ENCODE peak calls at places on chromosomes 16 and 17, in six cellular contexts. A is psoas muscle, R is neural crest cell, J is AG04450, F is fibroblast of pulmonary artery, O is WTC11. E is an unnamed sample.

GRCh38 chr17:40071720-40072480 is 9.1 kb downstream of the THRA start:
- DNase-seq in A (peak), R (no peak), J (no peak), F (peak), O (no peak), E (no peak)

GRCh38 chr17:43878260-43879082 is 28.9 kb downstream of the MPP2 start:
- DNase-seq in A (peak), R (peak), J (peak), F (peak), O (peak), E (peak)

GRCh38 chr16:79882292-79882995 is 281.9 kb upstream of the MAF start:
- DNase-seq in A (no peak), R (no peak), J (no peak), F (no peak), O (no peak), E (no peak)

GRCh38 chr17:46733837-46734516 is 84.5 kb downstream of the WNT3 start:
- DNase-seq in A (no peak), R (no peak), J (no peak), F (peak), O (no peak), E (peak)

GRCh38 chr16:55703003-55704001 is 47.5 kb downstream of the SLC6A2 start:
- DNase-seq in A (no peak), R (peak), J (peak), F (peak), O (no peak), E (peak)

GRCh38 chr17:75689441-75689873 is 22.3 kb downstream of the SAP30BP start:
- DNase-seq in A (no peak), R (no peak), J (no peak), F (no peak), O (no peak), E (peak)

GRCh38 chr16:53664724-53665345 is 38.8 kb downstream of the RPGRIP1L start:
- DNase-seq in A (no peak), R (no peak), J (peak), F (peak), O (no peak), E (peak)

GRCh38 chr16:1193143-1193824 is 31.8 kb downstream of the TPSG1 start:
- DNase-seq in A (no peak), R (no peak), J (no peak), F (no peak), O (no peak), E (no peak)

GRCh38 chr16:17273142-17273561 is 197.6 kb downstream of the XYLT1 start:
- DNase-seq in A (no peak), R (no peak), J (peak), F (peak), O (no peak), E (peak)

GRCh38 chr16:84509032-84509950 is 4.8 kb upstream of the MEAK7 start:
- DNase-seq in A (no peak), R (no peak), J (no peak), F (no peak), O (peak), E (no peak)

GRCh38 chr17:68403122-68403521 is 54.2 kb downstream of the WIPI1 start:
- DNase-seq in A (no peak), R (no peak), J (no peak), F (no peak), O (no peak), E (no peak)

GRCh38 chr17:73639322-73639721 is 4.9 kb downstream of the SDK2 start:
- DNase-seq in A (no peak), R (no peak), J (no peak), F (no peak), O (no peak), E (no peak)

GRCh38 chr17:5019475-5019956 is 15.7 kb downstream of the SLC52A1 start:
- DNase-seq in A (no peak), R (no peak), J (no peak), F (no peak), O (peak), E (no peak)

DNA sequence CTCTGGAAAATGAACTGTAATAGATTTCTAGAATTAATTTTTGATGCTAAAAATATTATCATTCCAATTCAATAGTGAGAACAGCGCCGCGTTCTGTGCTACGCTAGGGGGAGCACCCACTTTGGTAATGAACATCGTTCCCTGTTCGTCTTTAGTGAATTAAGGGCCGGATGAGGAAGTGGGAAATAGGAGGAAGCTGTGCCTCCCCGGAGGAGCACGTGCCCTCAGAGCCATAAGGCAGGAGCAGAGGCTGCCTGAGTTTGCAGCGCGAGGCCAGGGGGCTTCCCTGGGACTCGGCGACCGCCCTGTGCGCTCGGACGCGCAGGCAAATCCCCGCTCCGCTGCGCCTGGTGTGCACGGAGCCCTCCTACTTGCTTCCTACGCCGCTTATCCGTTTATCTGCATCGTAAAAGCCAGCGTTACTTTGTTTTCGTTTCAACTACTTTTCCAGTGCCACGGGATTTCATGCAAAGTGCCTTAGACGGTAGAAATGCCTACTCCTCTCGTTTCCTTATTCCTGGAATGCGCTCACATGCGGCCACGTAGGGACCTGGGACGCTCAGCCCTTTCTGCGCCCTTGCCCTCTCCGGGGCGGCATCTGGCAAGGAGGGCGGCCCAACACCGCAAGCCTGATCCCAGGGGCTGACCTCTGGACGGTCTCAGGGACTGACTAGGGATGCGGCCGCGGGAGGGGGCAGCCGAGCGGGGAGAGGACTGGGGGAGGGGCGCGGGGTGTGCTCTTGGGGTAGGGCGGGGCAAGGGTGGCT is 76.4 kb downstream of the KCNJ12 start:
- DNase-seq in A (peak), R (no peak), J (peak), F (peak), O (peak), E (peak)
- TF ChIP-seq CTCF in A (peak), R (peak), J (peak), F (peak), O (peak), E (peak)

GRCh38 chr16:73022534-73022933 is 25.4 kb downstream of the ZFHX3 start:
- DNase-seq in A (no peak), R (no peak), J (no peak), F (no peak), O (no peak), E (no peak)
- TF ChIP-seq CTCF in A (no peak), R (no peak), J (peak), F (no peak), O (no peak), E (peak)

GRCh38 chr17:54666559-54666958 is 234.1 kb upstream of the TOM1L1 start:
- DNase-seq in A (no peak), R (no peak), J (no peak), F (no peak), O (no peak), E (no peak)

DNA sequence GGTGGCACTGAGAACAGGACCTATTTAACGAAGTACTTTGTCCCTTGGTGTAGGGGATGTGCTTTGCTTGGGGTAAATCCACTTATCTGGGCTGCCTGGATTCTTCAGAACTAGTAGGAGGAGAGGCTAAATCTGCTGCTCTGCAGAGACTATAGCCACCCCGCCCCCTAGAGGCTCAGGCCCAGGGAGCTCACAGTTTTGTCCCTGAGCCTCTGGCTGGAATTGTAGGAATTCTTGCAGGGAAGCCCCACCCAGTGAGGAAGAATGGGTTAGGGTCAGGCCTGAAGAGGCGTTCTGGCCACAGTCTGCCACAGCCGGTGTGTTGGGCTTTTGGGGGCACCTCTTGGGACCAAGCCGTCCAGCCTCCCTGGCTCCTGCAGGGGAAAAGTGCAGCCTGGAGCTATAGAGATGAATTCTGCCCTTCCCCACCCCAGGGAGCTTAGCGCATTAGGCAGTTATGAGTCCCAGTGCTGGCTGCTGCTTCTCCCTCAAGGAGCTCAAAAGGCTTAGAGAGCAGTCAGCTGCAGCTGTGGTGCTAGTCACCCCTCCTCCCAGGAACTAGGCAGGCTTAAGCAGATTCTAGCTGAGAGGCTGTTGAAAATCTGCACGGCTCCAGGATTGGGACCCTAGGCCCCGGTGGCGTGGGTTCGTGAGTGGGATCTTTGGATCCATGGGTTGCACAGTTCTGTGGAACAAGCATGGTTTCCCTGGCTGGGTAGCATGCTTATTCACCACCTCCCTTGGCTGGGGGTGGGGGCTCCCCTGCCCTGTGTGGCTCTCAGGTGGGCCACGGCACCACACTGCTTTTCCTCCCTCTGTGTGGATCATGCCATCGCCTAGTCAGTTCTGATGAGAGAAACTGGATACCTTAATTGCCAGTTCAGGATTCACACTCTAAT is 237.4 kb upstream of the TOM1L1 start:
- DNase-seq in A (no peak), R (no peak), J (no peak), F (no peak), O (peak), E (no peak)
- TF ChIP-seq CTCF in A (no peak), R (no peak), J (no peak), F (no peak), O (no peak), E (no peak)

GRCh38 chr17:28572294-28573099 is 1.2 kb upstream of the PIGS start:
- DNase-seq in A (no peak), R (no peak), J (no peak), F (no peak), O (no peak), E (no peak)

GRCh38 chr17:28571255-28572122 is at the start of gene PIGS:
- DNase-seq in A (peak), R (peak), J (peak), F (peak), O (peak), E (peak)

GRCh38 chr17:28569446-28569845 is 1.9 kb downstream of the PIGS start:
- DNase-seq in A (no peak), R (no peak), J (no peak), F (no peak), O (no peak), E (no peak)

GRCh38 chr17:28573521-28573920 is 2.2 kb upstream of the PIGS start:
- DNase-seq in A (no peak), R (no peak), J (no peak), F (no peak), O (no peak), E (no peak)

GRCh38 chr17:28570716-28571254 is 539 bp downstream of the PIGS start:
- DNase-seq in A (no peak), R (peak), J (no peak), F (no peak), O (peak), E (no peak)
- TF ChIP-seq CTCF in A (no peak), R (no peak), J (no peak), F (no peak), O (no peak), E (no peak)

GRCh38 chr16:68707341-68708152 is 29.5 kb upstream of the CDH1 start:
- DNase-seq in A (no peak), R (peak), J (no peak), F (peak), O (peak), E (no peak)
- TF ChIP-seq CTCF in A (no peak), R (peak), J (peak), F (peak), O (no peak), E (no peak)

DNA sequence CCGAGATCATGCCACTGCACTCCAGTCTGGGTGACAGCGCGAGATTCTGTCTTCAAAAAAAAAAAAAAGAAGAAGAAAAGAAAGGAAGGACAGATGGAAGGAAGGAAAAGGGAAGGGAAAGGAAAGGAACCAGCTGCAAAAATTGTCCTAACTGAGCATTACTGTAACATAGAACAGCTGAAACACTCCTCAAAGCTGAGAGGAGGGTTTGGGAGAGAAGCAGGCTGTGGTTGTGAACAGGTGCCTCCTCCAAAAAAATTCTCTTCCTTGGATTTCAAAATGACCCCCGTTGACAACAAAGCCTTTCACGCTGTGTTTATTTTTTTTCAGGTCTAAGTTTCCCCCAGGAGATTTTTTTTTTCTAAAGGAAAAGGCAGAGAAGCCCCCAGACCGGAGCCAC is 541.4 kb downstream of the WWOX start:
- DNase-seq in A (no peak), R (no peak), J (no peak), F (no peak), O (no peak), E (no peak)
- TF ChIP-seq CTCF in A (no peak), R (no peak), J (no peak), F (no peak), O (no peak), E (no peak)

DNA sequence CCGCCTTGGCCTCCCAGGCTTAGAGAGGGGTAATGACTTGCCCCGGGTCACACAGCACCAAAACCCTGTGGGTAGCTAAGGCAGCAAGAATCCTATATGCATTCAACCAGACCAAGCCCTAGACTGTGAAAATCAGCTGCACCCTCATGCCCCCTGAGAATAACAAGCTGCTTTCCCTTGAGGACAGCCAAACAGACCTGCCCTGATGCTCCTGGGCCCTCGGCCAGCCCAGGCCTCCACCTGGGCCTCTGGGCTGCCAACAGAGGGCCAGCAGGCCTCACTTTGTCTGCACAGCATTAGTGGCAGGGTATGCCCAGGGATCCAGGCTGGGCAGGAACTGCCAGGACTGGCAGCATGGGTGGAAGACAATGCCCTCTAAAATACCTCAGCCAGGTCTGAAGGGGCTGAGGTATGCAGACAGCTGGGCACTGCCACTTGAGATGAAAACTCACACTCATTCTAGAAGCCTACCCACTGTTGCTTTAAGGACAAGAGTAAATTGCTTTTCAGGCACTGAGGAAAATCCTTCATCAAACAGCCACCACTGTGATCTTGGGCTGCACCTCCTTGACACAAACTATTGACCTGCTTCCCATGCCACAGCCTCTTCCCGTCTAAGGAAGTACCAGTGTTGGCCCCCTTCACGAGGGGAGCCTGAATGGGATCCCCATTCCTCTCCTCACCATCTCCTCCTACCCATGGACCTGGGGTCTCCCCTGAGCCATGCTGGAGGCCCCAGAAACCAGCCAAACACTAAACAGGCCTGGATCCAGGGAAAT is 8.8 kb downstream of the ST3GAL2 start:
- DNase-seq in A (no peak), R (no peak), J (no peak), F (no peak), O (no peak), E (no peak)
- TF ChIP-seq CTCF in A (no peak), R (no peak), J (no peak), F (no peak), O (no peak), E (no peak)

GRCh38 chr17:78448356-78448993 is 70.0 kb downstream of the PGS1 start:
- DNase-seq in A (no peak), R (no peak), J (no peak), F (no peak), O (no peak), E (no peak)

GRCh38 chr17:78454346-78454745 is 75.9 kb downstream of the PGS1 start:
- DNase-seq in A (no peak), R (no peak), J (no peak), F (no peak), O (no peak), E (no peak)

GRCh38 chr17:78446833-78447232 is 68.4 kb downstream of the PGS1 start:
- DNase-seq in A (no peak), R (no peak), J (no peak), F (no peak), O (no peak), E (no peak)

GRCh38 chr17:78450696-78451344 is 72.4 kb downstream of the PGS1 start:
- DNase-seq in A (peak), R (no peak), J (no peak), F (no peak), O (no peak), E (no peak)

GRCh38 chr17:78449983-78450382 is 71.5 kb downstream of the PGS1 start:
- DNase-seq in A (no peak), R (no peak), J (no peak), F (no peak), O (no peak), E (no peak)
- TF ChIP-seq CTCF in A (no peak), R (no peak), J (no peak), F (no peak), O (no peak), E (no peak)

DNA sequence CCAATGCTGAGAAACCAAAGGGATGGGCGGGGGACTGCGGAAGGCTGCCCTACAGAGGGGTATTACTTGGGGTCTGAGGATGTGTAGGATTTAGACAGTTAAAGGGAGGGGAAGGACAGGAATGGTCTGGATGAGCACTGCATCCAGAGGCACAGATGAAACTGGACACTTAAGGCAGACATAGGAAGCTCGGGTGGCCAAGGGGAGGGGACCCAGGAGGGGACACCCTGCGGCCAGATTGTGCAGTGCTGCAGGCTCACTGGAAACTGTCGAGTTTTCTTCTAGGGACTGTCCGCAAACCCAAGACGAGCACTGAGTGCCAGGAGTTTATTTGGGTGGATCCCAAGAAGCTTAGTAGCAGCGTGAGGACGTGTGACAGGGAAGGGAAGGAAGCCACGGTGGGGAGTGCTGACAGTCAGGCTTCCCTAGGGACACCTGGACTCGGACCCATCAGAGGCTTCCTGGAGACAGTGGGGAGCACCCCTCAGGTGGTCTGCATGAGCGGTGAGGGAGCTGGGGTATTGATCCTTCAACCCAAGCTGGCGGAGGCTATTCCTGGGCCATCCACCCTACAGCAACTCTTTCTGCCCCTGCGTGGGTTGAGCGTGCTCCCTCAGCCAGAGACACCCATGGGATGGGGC is 278.7 kb downstream of the FOXL1 start:
- DNase-seq in A (no peak), R (no peak), J (no peak), F (no peak), O (no peak), E (no peak)
- TF ChIP-seq CTCF in A (no peak), R (no peak), J (no peak), F (no peak), O (no peak), E (peak)